ENCODE peak calls at places on chromosomes 12 and 14, in six cellular contexts. One of them, this sample, is unnamed.

GRCh38 chr12:49049566-49050224 is 10.9 kb downstream of the KMT2D start:
- DNase-seq in adrenal gland: peak
- DNase-seq in NT2/D1: no peak
- DNase-seq in substantia nigra: no peak
- DNase-seq in astrocyte of the hippocampus: peak
- DNase-seq in NCI-H774: no peak
- DNase-seq in this sample: no peak

GRCh38 chr12:79997115-79997805 is 62.4 kb upstream of the PPP1R12A start:
- DNase-seq in NT2/D1: no peak
- DNase-seq in NCI-H774: no peak
- DNase-seq in astrocyte of the hippocampus: no peak
- DNase-seq in adrenal gland: no peak
- DNase-seq in substantia nigra: no peak
- DNase-seq in this sample: no peak

GRCh38 chr12:39628836-39629235 is 9.2 kb upstream of the ABCD2 start:
- DNase-seq in astrocyte of the hippocampus: no peak
- DNase-seq in NT2/D1: no peak
- DNase-seq in adrenal gland: no peak
- DNase-seq in NCI-H774: no peak
- DNase-seq in substantia nigra: no peak
- DNase-seq in this sample: no peak

GRCh38 chr14:92625213-92625612 is 111.6 kb downstream of the RIN3 start:
- DNase-seq in NT2/D1: no peak
- DNase-seq in NCI-H774: no peak
- DNase-seq in substantia nigra: no peak
- DNase-seq in adrenal gland: no peak
- DNase-seq in astrocyte of the hippocampus: peak
- DNase-seq in this sample: no peak

GRCh38 chr12:34597548-34598351 is 575.5 kb downstream of the ALG10 start:
- DNase-seq in NCI-H774: no peak
- DNase-seq in astrocyte of the hippocampus: no peak
- DNase-seq in substantia nigra: no peak
- DNase-seq in adrenal gland: no peak
- DNase-seq in NT2/D1: no peak
- DNase-seq in this sample: no peak

GRCh38 chr14:67618617-67619063 is 1.1 kb upstream of the ARG2 start:
- DNase-seq in NCI-H774: no peak
- DNase-seq in NT2/D1: no peak
- DNase-seq in astrocyte of the hippocampus: peak
- DNase-seq in adrenal gland: peak
- DNase-seq in substantia nigra: no peak
- DNase-seq in this sample: peak

GRCh38 chr14:22276913-22277816 is 311.9 kb downstream of the DAD1 start:
- DNase-seq in substantia nigra: no peak
- DNase-seq in adrenal gland: no peak
- DNase-seq in NCI-H774: no peak
- DNase-seq in astrocyte of the hippocampus: peak
- DNase-seq in NT2/D1: no peak
- DNase-seq in this sample: no peak

GRCh38 chr14:53011053-53011462 is 60.2 kb upstream of the FERMT2 start:
- DNase-seq in substantia nigra: no peak
- DNase-seq in adrenal gland: peak
- DNase-seq in NCI-H774: no peak
- DNase-seq in NT2/D1: peak
- DNase-seq in astrocyte of the hippocampus: peak
- DNase-seq in this sample: peak

GRCh38 chr12:80165741-80166140 is 66.4 kb downstream of the OTOGL start:
- DNase-seq in NCI-H774: no peak
- DNase-seq in adrenal gland: no peak
- DNase-seq in substantia nigra: no peak
- DNase-seq in NT2/D1: no peak
- DNase-seq in astrocyte of the hippocampus: no peak
- DNase-seq in this sample: no peak

GRCh38 chr14:105065280-105066228 is at the start of gene GPR132:
- DNase-seq in astrocyte of the hippocampus: peak
- DNase-seq in substantia nigra: peak
- DNase-seq in adrenal gland: no peak
- DNase-seq in NCI-H774: no peak
- DNase-seq in NT2/D1: no peak
- DNase-seq in this sample: no peak

GRCh38 chr12:49026678-49027480 is 8.3 kb upstream of the PRKAG1 start:
- DNase-seq in NT2/D1: no peak
- DNase-seq in NCI-H774: no peak
- DNase-seq in substantia nigra: no peak
- DNase-seq in adrenal gland: no peak
- DNase-seq in astrocyte of the hippocampus: no peak
- DNase-seq in this sample: no peak

GRCh38 chr14:90942511-90942910 is 117.9 kb downstream of the RPS6KA5 start:
- DNase-seq in substantia nigra: no peak
- DNase-seq in adrenal gland: no peak
- DNase-seq in astrocyte of the hippocampus: no peak
- DNase-seq in NT2/D1: no peak
- DNase-seq in NCI-H774: no peak
- DNase-seq in this sample: no peak

GRCh38 chr12:108967869-108968540 is 52.9 kb downstream of the SVOP start:
- DNase-seq in substantia nigra: no peak
- DNase-seq in adrenal gland: no peak
- DNase-seq in astrocyte of the hippocampus: no peak
- DNase-seq in NT2/D1: no peak
- DNase-seq in NCI-H774: no peak
- DNase-seq in this sample: no peak

GRCh38 chr12:76080729-76081415 is 3.6 kb downstream of the NAP1L1 start:
- DNase-seq in NT2/D1: no peak
- DNase-seq in adrenal gland: no peak
- DNase-seq in substantia nigra: no peak
- DNase-seq in NCI-H774: no peak
- DNase-seq in astrocyte of the hippocampus: no peak
- DNase-seq in this sample: no peak

GRCh38 chr12:6423267-6424007 is 21.3 kb upstream of the CD27 start:
- DNase-seq in NCI-H774: peak
- DNase-seq in substantia nigra: peak
- DNase-seq in astrocyte of the hippocampus: peak
- DNase-seq in adrenal gland: peak
- DNase-seq in NT2/D1: peak
- DNase-seq in this sample: peak

GRCh38 chr12:122840580-122841513 is 5.6 kb downstream of the HIP1R start:
- DNase-seq in NT2/D1: no peak
- DNase-seq in substantia nigra: peak
- DNase-seq in adrenal gland: peak
- DNase-seq in NCI-H774: no peak
- DNase-seq in astrocyte of the hippocampus: no peak
- DNase-seq in this sample: no peak